ENCODE peak calls at places on chromosome 5, in four cellular contexts. M is tibial artery, P is nephron progenitor cell, C is cardiac muscle cell. E is an unnamed sample.

GRCh38 chr5:134874831-134875655 is 872 bp downstream of the TXNDC15 start:
- DNase-seq in P (peak; percentile 17), M (peak; percentile 80), C (peak; percentile 85), E (peak; percentile 19)

GRCh38 chr5:92332039-92332438 is 948.9 kb upstream of the ARRDC3 start:
- DNase-seq in C (no peak), P (no peak), M (no peak), E (no peak)

GRCh38 chr5:132750471-132751230 is 3.4 kb downstream of the CCNI2 start:
- DNase-seq in M (no peak), P (no peak), C (no peak), E (no peak)

GRCh38 chr5:32522429-32523143 is 62.8 kb upstream of the SUB1 start:
- DNase-seq in C (peak; percentile 93), M (peak; percentile 53), P (no peak), E (no peak)

GRCh38 chr5:104088876-104089778 is 526.5 kb upstream of the NUDT12 start:
- DNase-seq in M (no peak), C (no peak), P (no peak), E (no peak)

GRCh38 chr5:151086905-151087360 is 6.1 kb upstream of the TNIP1 start:
- DNase-seq in M (no peak), C (no peak), P (no peak), E (no peak)

GRCh38 chr5:93519737-93520136 is 61.3 kb downstream of the NR2F1-AS1 start:
- DNase-seq in P (no peak), C (no peak), M (no peak), E (no peak)

GRCh38 chr5:80229902-80230255 is 26.0 kb downstream of the SERINC5 start:
- DNase-seq in P (no peak), M (no peak), C (no peak), E (no peak)

GRCh38 chr5:149586708-149587318 is 5.5 kb downstream of the ARHGEF37 start:
- DNase-seq in M (no peak), P (no peak), C (no peak), E (no peak)

GRCh38 chr5:172420215-172420934 is 34.0 kb downstream of the SH3PXD2B start:
- DNase-seq in C (peak; percentile 97), P (no peak), M (peak; percentile 89), E (no peak)

GRCh38 chr5:108727154-108727638 is 20.5 kb upstream of the FER start:
- DNase-seq in M (peak; percentile 48), C (peak; percentile 36), P (no peak), E (peak; percentile 3)

GRCh38 chr5:131994090-131994489 is 17.4 kb downstream of the ACSL6 start:
- DNase-seq in P (no peak), M (no peak), C (no peak), E (no peak)

GRCh38 chr5:34957857-34958690 is 28.7 kb downstream of the DNAJC21 start:
- DNase-seq in C (peak; percentile 45), P (peak; percentile 11), M (no peak), E (peak; percentile 7)

GRCh38 chr5:166370928-166371690 is 1920.3 kb upstream of the WWC1 start:
- DNase-seq in M (no peak), C (peak; percentile 25), P (no peak), E (no peak)

GRCh38 chr5:134038143-134038542 is 33.4 kb upstream of the VDAC1 start:
- DNase-seq in C (no peak), P (no peak), M (no peak), E (no peak)

GRCh38 chr5:138054863-138055558 is 22.1 kb upstream of the FAM13B start:
- DNase-seq in C (peak; percentile 54), P (no peak), M (no peak), E (peak; percentile 34)

GRCh38 chr5:151030377-151030776 is 10.0 kb downstream of the GPX3 start:
- DNase-seq in C (no peak), P (no peak), M (peak; percentile 92), E (no peak)

GRCh38 chr5:93251347-93251746 is 329.7 kb downstream of the NR2F1-AS1 start:
- DNase-seq in M (no peak), P (no peak), C (no peak), E (no peak)

GRCh38 chr5:56615750-56616149 is 199.6 kb upstream of the MAP3K1 start:
- DNase-seq in C (no peak), P (peak; percentile 12), M (peak; percentile 26), E (no peak)

GRCh38 chr5:54013556-54014157 is 296.7 kb downstream of the ARL15 start:
- DNase-seq in M (peak; percentile 54), P (no peak), C (peak; percentile 83), E (no peak)

GRCh38 chr5:17978954-17979353 is 344.7 kb downstream of the TAF11L14 start:
- DNase-seq in M (no peak), P (no peak), C (no peak), E (no peak)

GRCh38 chr5:117454716-117455212 is 880.1 kb upstream of the SEMA6A start:
- DNase-seq in P (peak; percentile 22), M (peak; percentile 42), C (peak; percentile 41), E (no peak)

GRCh38 chr5:105033642-105034217 is 1471.1 kb upstream of the NUDT12 start:
- DNase-seq in C (no peak), P (no peak), M (no peak), E (no peak)

GRCh38 chr5:132256086-132256782 is 1.3 kb upstream of the PDLIM4 start:
- DNase-seq in M (peak; percentile 8), P (no peak), C (no peak), E (no peak)

GRCh38 chr5:159332800-159333563 is 2.7 kb upstream of the IL12B start:
- DNase-seq in P (no peak), C (no peak), M (no peak), E (no peak)
- TF ChIP-seq CTCF in P (no peak), C (no peak), M (no peak), E (no peak)

DNA sequence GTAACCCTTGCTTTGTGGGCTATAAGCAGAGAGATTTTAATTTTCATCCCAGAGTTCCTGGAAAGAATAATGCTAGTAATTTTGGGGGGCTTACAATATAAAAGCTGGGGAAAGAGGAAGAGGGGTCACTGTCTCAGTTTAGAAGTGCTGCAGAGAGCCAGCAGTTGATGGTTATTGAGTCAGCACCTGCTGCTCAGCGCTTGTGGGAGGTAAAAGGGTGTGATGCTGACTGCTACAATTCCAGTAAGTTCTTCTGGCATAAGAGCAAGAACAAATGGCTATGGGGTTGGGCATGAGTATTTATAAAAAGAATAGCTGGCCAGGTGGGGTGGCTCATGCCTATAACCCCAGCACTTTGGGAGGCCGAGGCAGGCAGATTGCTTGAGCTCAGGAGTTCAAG is 88.5 kb downstream of the MAST4 start:
- DNase-seq in C (no peak), M (no peak), P (no peak), E (no peak)
- TF ChIP-seq CTCF in C (no peak), M (no peak), P (no peak), E (no peak)

GRCh38 chr5:122316652-122317051 is 4.6 kb downstream of the SNCAIP start:
- DNase-seq in M (no peak), C (no peak), P (no peak), E (no peak)
- TF ChIP-seq CTCF in M (no peak), C (no peak), P (no peak), E (no peak)

GRCh38 chr5:69491838-69492390 is 676 bp upstream of the OCLN start:
- DNase-seq in M (no peak), P (no peak), C (no peak), E (no peak)
- TF ChIP-seq CTCF in M (no peak), P (no peak), C (no peak), E (no peak)

DNA sequence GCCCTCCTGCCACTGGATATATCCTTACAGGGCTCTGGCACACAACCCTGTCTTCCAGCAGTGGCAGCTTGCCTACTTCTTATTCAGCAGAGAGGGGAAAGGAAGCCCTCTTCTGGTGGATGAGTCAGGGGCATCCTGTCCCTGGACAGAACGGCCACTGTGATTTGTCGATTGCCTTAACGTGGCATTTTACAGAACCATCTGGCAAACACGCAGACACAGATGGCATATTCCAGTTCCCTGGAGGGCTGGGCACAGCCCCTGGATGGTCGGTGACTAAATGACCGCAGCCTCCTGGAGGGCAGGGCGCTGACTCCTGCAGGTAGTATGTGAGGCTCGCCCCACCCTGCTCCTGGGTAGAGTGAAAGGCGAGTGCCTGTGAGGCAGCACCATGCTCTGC is 62.1 kb downstream of the DCP2 start:
- DNase-seq in C (peak; percentile 42), P (no peak), M (no peak), E (no peak)
- TF ChIP-seq CTCF in C (peak; percentile 14), P (no peak), M (no peak), E (no peak)

GRCh38 chr5:177300971-177301370 is 2.5 kb downstream of the RAB24 start:
- DNase-seq in P (no peak), C (no peak), M (no peak), E (no peak)

GRCh38 chr5:177303121-177303924 is at the start of the genes PRELID1 and RAB24:
- DNase-seq in C (peak; percentile 86), M (peak; percentile 86), P (peak; percentile 97), E (peak; percentile 90)

GRCh38 chr5:177303925-177304391 is 359 bp downstream of the PRELID1 start:
- DNase-seq in P (no peak), M (no peak), C (peak; percentile 25), E (no peak)

GRCh38 chr5:177301503-177302165 is 1.9 kb downstream of the RAB24 start:
- DNase-seq in P (no peak), M (no peak), C (no peak), E (no peak)

GRCh38 chr5:177302354-177303110 is 987 bp downstream of the RAB24 start:
- DNase-seq in M (no peak), P (no peak), C (peak; percentile 22), E (no peak)
- TF ChIP-seq CTCF in M (no peak), P (no peak), C (peak; percentile 23), E (peak; percentile 35)

DNA sequence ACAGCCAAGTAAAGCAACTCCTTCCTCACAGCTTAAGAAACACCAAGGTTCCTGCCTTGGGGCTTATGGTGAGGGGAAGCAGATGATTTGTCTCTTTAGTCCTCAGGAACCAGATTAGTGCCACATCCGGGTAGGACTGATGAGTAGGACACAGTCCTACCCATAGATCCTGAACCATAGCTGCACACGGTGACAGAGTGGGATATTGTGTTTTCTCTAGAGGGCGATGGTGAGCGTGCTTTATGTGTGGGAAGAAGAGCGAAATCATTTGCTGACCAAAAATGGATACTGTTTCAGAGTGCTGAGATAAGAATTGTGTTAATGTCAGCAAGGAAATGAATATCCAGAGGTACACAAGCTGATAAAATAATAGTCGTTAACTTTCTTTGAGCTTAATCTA is 209.0 kb upstream of the FBXL7 start:
- DNase-seq in C (peak; percentile 19), M (no peak), P (no peak), E (no peak)
- TF ChIP-seq CTCF in C (peak; percentile 33), M (no peak), P (no peak), E (peak; percentile 16)

GRCh38 chr5:75152861-75153260 is 83.8 kb downstream of the ANKRD31 start:
- DNase-seq in C (peak; percentile 0), P (no peak), M (no peak), E (no peak)

DNA sequence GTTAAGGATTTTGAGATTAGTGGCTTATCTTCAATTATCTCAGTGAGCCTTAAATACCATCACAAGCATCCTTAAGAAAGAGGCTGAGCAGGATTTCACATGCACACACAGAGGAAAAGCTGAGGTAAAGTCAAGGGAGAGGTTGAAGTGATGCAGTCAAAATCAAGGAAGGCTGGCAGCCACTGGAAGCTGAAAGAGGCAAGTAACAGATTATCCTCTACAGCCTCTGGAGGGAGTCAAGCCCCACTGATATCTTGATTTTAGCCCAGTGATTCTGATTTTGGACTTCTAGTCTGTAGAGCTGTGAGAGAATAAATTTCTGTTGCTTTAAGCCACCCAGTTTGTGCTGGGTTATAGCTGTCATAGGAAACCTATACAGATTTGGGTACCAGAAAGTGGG is 80.1 kb downstream of the ANKRD31 start:
- DNase-seq in P (no peak), M (no peak), C (no peak), E (no peak)
- TF ChIP-seq CTCF in P (no peak), M (no peak), C (no peak), E (peak; percentile 29)

E was measured in neural crest cell.